ENCODE peak calls at places on chromosomes 7 and 10, in eight cellular contexts. U, Q, S, T, N, A, Y and R are unnamed samples.

GRCh38 chr10:60955957-60956425 is 12.0 kb upstream of the RHOBTB1 start:
- DNase-seq in U (no peak), Q (no peak), S (no peak), T (peak), N (no peak), A (no peak), Y (no peak), R (no peak)

GRCh38 chr10:67606572-67606971 is 89.4 kb downstream of the CTNNA3 start:
- DNase-seq in U (no peak), Q (peak), S (no peak), T (no peak), N (no peak), A (no peak), Y (no peak), R (no peak)

GRCh38 chr10:94735197-94735596 is 27.3 kb upstream of the CYP2C19 start:
- DNase-seq in U (no peak), Q (no peak), S (no peak), T (no peak), N (no peak), A (no peak), Y (no peak), R (no peak)

GRCh38 chr10:86091216-86091615 is 275.4 kb downstream of the GRID1 start:
- DNase-seq in U (no peak), Q (no peak), S (no peak), T (no peak), N (no peak), A (no peak), Y (no peak), R (peak)

GRCh38 chr7:116630932-116631449 is 41.0 kb upstream of the MET start:
- DNase-seq in U (peak), Q (peak), S (no peak), T (peak), N (peak), A (peak), Y (no peak), R (no peak)

GRCh38 chr10:110360857-110361474 is 56.2 kb upstream of the SMNDC1 start:
- DNase-seq in U (no peak), Q (no peak), S (no peak), T (no peak), N (no peak), A (no peak), Y (no peak), R (no peak)

GRCh38 chr7:155338632-155339320 is 41.1 kb downstream of the INSIG1 start:
- DNase-seq in U (no peak), Q (no peak), S (no peak), T (no peak), N (no peak), A (no peak), Y (no peak), R (no peak)

GRCh38 chr10:122362031-122362592 is 12.4 kb upstream of the PLEKHA1 start:
- DNase-seq in U (no peak), Q (no peak), S (no peak), T (no peak), N (no peak), A (no peak), Y (no peak), R (no peak)

DNA sequence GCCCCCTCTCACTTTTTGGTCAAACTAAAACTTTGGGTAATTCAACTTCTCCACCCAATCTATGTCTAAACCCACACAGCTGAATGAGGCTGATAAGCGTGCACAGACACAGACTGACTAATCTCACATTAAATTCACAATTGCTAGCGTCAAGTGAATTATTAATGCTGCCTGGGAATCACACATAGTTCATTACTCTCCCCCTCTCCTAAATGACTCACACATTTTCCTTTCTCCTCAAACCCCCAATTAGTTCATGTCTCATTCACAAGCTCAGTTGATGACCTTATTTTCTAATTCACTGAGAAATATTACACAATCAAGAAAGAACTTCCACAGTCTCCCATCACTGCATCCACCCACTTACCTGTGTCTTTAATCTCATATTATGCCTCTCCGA is 14.5 kb downstream of the KLF14 start:
- DNase-seq in U (no peak), Q (no peak), S (no peak), T (no peak), N (no peak), A (no peak), Y (no peak), R (no peak)
- TF ChIP-seq CTCF in U (no peak), Q (no peak), S (no peak), T (no peak), N (no peak), A (no peak), Y (no peak), R (no peak)

DNA sequence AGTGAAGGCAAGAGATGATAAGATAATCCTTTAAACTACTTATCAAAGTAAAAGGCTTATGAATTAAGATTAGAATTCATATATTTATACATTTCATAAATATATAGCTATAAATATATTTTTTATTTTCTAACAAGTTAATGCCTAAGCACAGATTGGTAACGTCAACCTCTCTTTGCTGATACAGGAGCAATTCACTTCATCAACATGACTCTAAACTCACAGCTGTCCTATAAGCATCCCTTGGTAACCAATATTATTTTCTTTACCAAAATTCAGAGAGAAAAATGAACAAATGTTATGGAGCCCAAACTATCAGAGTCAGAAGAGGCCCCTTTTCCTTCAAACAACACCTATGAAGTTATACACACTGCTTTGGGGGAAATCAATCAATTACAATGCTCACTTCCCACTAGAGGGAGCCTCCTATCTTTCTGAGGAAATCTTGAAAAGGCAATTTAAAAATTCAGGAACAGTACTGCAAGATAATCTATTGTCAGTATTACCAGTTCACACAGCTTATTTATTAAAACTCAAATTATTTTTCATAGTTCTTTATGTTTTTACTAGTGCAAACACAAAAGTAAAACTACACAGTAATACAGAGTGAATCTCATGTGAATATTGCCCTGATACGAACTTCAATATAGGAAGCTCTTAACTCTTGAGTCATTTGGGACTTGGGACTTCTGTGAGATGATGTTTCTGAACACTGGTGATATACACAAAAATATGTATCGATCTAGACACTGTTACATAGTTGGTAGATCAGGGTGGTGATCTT is 51.0 kb upstream of the NOBOX start:
- DNase-seq in U (no peak), Q (no peak), S (no peak), T (peak), N (no peak), A (no peak), Y (no peak), R (no peak)
- TF ChIP-seq CTCF in U (no peak), Q (no peak), S (no peak), T (no peak), N (peak), A (no peak), Y (no peak), R (no peak)

DNA sequence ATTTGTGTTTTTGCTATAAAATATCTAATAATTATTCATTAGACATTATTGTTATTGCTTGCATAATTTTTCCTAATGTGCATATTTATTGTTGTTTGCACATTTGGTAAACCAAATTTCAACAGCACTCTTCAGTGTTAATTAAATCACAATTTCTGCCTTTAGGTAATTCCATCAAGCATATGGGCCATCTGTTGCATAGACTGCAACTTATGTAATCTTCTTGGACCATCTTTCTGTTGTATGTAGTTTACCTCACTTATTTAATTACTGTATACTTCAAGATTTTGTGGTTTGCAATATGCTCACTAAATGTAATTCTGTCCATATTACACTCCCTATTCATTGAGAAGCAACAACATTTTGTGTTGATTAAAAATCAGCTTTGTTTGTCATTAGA is 1360.1 kb downstream of the REEP3 start:
- DNase-seq in U (no peak), Q (no peak), S (no peak), T (no peak), N (no peak), A (no peak), Y (no peak), R (no peak)
- TF ChIP-seq CTCF in U (no peak), Q (no peak), S (no peak), T (no peak), N (no peak), A (no peak), Y (no peak), R (no peak)

DNA sequence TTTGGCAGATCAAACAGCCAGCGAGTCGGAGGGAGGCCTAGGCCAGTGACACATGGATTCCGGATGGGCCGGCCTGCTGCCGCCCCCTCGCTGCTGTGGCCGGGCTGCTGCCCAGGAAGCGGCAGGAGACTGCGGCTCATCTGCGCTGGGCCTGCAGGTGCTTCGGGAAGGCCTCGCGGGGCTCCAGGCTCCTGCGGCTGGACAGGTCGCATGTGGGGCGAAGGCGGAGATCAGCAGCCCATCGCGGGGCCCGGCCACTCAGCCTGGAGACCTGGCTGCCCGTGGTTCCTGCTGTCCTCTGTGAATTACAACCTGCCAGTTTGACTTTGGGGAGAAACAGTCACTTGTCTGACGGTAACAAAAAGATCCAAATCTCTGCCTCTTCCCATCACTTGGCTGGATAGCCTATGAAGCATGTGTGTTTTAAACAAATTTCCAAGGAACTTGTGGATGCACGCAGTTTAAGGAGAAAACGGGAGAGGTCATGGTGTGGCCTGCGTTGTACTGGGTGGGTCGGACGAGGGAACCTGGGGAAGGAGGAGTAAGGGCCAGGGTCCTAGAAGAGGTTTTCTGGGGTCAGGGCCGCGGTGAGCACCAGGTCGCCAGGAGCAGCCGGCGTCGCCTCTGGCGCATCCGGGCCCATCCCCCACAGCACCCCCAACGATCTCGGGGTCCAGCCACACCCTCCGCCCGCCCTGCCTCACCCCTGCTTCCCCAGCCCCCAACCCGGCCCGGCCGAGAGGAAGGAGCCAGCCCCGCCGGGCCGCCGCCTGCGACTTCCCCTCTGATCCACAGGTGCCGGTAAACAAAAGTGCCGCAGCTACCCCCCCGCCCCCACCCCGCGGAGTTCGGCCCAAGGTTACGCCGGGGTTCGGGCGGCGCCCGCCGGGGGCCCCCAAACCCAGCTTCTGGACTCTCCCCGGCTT is 1.6 kb downstream of the SPOCK2 start:
- DNase-seq in U (no peak), Q (no peak), S (no peak), T (no peak), N (peak), A (peak), Y (peak), R (no peak)
- TF ChIP-seq CTCF in U (no peak), Q (no peak), S (no peak), T (no peak), N (no peak), A (no peak), Y (no peak), R (no peak)

GRCh38 chr10:75401569-75402485 is at the start of gene ZNF503:
- DNase-seq in U (peak), Q (peak), S (peak), T (peak), N (peak), A (peak), Y (peak), R (peak)
- TF ChIP-seq CTCF in U (peak), Q (peak), S (peak), T (no peak), N (no peak), A (no peak), Y (no peak), R (peak)

GRCh38 chr7:50612704-50613103 is 47.5 kb upstream of the DDC start:
- DNase-seq in U (no peak), Q (no peak), S (no peak), T (no peak), N (no peak), A (no peak), Y (no peak), R (no peak)

GRCh38 chr7:50618281-50618680 is 53.1 kb upstream of the DDC start:
- DNase-seq in U (no peak), Q (no peak), S (no peak), T (no peak), N (no peak), A (no peak), Y (no peak), R (no peak)

GRCh38 chr7:50613473-50613872 is 48.3 kb upstream of the DDC start:
- DNase-seq in U (no peak), Q (no peak), S (no peak), T (no peak), N (no peak), A (no peak), Y (no peak), R (no peak)

GRCh38 chr7:50615519-50615845 is 50.3 kb upstream of the DDC start:
- DNase-seq in U (no peak), Q (no peak), S (no peak), T (no peak), N (no peak), A (no peak), Y (no peak), R (no peak)

DNA sequence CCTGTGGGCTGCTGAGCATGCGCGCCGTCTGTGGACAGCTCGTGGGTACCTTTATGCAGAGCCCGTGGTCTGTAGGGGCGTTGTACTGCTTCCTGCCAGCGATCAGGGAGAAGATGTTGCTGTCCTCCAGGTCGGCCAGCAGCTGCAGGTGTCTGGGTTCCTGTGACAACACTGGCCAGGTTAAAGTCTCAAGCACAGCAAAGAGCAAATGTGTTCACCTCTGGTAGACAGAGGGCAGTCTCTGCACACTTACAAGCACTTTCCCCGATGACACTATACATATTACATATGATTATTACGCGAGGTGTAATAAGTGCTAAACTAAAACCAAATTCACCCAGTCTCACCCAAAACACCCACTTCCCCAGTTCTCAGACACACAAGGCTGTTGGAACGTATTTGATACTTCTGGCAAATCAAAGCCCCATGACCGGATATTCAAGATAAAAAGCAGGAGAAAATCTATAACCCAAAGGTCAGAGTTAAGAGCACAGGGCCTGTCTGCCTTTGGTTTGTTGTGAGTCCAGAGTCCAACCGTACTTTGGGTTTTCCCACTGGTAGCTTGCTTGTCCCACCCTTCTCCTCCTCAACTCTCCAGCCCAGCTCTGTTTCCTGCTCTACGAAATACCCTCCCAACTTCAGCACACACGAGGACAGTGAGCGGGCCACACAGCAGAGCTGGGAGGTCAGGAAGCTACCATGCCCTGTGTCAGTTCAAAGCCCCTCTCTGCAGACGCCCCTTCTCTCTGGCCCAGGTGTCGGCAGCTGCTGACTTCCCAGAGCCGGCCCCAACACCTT is 49.7 kb upstream of the DDC start:
- DNase-seq in U (no peak), Q (no peak), S (no peak), T (no peak), N (no peak), A (peak), Y (no peak), R (no peak)
- TF ChIP-seq CTCF in U (no peak), Q (no peak), S (peak), T (no peak), N (no peak), A (peak), Y (peak), R (no peak)

GRCh38 chr7:51000956-51001355 is 218.3 kb upstream of the GRB10 start:
- DNase-seq in U (no peak), Q (no peak), S (no peak), T (no peak), N (no peak), A (no peak), Y (no peak), R (no peak)
- TF ChIP-seq CTCF in U (no peak), Q (no peak), S (no peak), T (no peak), N (no peak), A (no peak), Y (no peak), R (no peak)

GRCh38 chr7:56639173-56639746 is 493.0 kb downstream of the ZNF479 start:
- DNase-seq in U (no peak), Q (no peak), S (no peak), T (no peak), N (no peak), A (no peak), Y (no peak), R (no peak)
- TF ChIP-seq CTCF in U (no peak), Q (no peak), S (no peak), T (no peak), N (no peak), A (no peak), Y (no peak), R (no peak)

DNA sequence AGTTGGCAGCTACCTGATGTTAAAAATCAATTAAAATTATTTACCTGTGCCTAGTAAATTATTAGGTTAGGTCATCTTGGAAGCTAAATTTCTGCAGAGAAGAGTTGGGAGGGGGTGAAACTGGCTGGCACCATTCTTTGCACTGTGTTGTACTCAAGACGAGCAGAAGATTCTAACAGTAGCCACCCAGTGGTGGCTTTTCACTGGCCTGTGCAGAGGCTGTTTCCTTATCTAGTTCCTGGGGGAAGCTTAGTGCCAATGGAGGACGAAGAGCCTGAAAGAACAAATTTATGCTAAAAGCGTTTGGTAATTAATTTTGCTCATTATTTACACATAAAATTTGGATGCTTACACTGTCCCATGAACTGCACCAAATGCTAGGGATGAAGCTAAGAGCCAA is 595.3 kb downstream of the XPNPEP1 start:
- DNase-seq in U (no peak), Q (no peak), S (no peak), T (no peak), N (no peak), A (no peak), Y (no peak), R (no peak)
- TF ChIP-seq CTCF in U (no peak), Q (no peak), S (no peak), T (no peak), N (no peak), A (no peak), Y (no peak), R (no peak)

GRCh38 chr10:113221756-113222168 is 271.7 kb downstream of the TCF7L2 start:
- DNase-seq in U (no peak), Q (no peak), S (no peak), T (no peak), N (no peak), A (no peak), Y (no peak), R (no peak)
- TF ChIP-seq CTCF in U (no peak), Q (no peak), S (no peak), T (no peak), N (no peak), A (no peak), Y (no peak), R (no peak)